ENCODE peak calls at places on chromosomes 3 and 15, in nine cellular contexts. One of them, this sample, is unnamed.

GRCh38 chr3:55160241-55160877 is 232.5 kb upstream of the LRTM1 start:
- DNase-seq in GM12878: peak
- DNase-seq in tibial nerve: no peak
- DNase-seq in H1: no peak
- DNase-seq in transverse colon: peak
- DNase-seq in A549: no peak
- DNase-seq in HepG2: no peak
- DNase-seq in sigmoid colon: no peak
- DNase-seq in ovary: no peak
- DNase-seq in this sample: no peak

GRCh38 chr3:152574461-152575079 is 260.4 kb upstream of the P2RY1 start:
- DNase-seq in transverse colon: peak
- DNase-seq in ovary: peak
- DNase-seq in A549: peak
- DNase-seq in GM12878: peak
- DNase-seq in tibial nerve: peak
- DNase-seq in sigmoid colon: no peak
- DNase-seq in HepG2: peak
- DNase-seq in H1: no peak
- DNase-seq in this sample: no peak

GRCh38 chr15:31024330-31024729 is 32.9 kb upstream of the MTMR10 start:
- DNase-seq in ovary: no peak
- DNase-seq in A549: peak
- DNase-seq in H1: peak
- DNase-seq in transverse colon: no peak
- DNase-seq in tibial nerve: no peak
- DNase-seq in sigmoid colon: no peak
- DNase-seq in GM12878: no peak
- DNase-seq in HepG2: peak
- DNase-seq in this sample: no peak

GRCh38 chr3:27567251-27567650 is 83.1 kb upstream of the SLC4A7 start:
- DNase-seq in A549: no peak
- DNase-seq in GM12878: no peak
- DNase-seq in tibial nerve: no peak
- DNase-seq in sigmoid colon: no peak
- DNase-seq in transverse colon: no peak
- DNase-seq in ovary: no peak
- DNase-seq in HepG2: no peak
- DNase-seq in H1: no peak
- DNase-seq in this sample: no peak

GRCh38 chr3:184981071-184981470 is 169.1 kb downstream of the VPS8 start:
- DNase-seq in H1: no peak
- DNase-seq in A549: no peak
- DNase-seq in tibial nerve: no peak
- DNase-seq in GM12878: no peak
- DNase-seq in ovary: no peak
- DNase-seq in HepG2: peak
- DNase-seq in sigmoid colon: no peak
- DNase-seq in transverse colon: peak
- DNase-seq in this sample: no peak

GRCh38 chr3:127064391-127065137 is 81.6 kb downstream of the PLXNA1 start:
- DNase-seq in H1: no peak
- DNase-seq in ovary: no peak
- DNase-seq in sigmoid colon: peak
- DNase-seq in tibial nerve: no peak
- DNase-seq in HepG2: no peak
- DNase-seq in GM12878: no peak
- DNase-seq in A549: no peak
- DNase-seq in transverse colon: no peak
- DNase-seq in this sample: no peak

GRCh38 chr3:48528754-48529153 is 24.8 kb upstream of the SHISA5 start:
- DNase-seq in GM12878: no peak
- DNase-seq in HepG2: no peak
- DNase-seq in ovary: no peak
- DNase-seq in sigmoid colon: no peak
- DNase-seq in transverse colon: no peak
- DNase-seq in tibial nerve: no peak
- DNase-seq in H1: no peak
- DNase-seq in A549: no peak
- DNase-seq in this sample: no peak

GRCh38 chr15:78265752-78266224 is 1.4 kb downstream of the DNAJA4 start:
- DNase-seq in transverse colon: no peak
- DNase-seq in ovary: no peak
- DNase-seq in GM12878: no peak
- DNase-seq in HepG2: no peak
- DNase-seq in sigmoid colon: no peak
- DNase-seq in H1: no peak
- DNase-seq in tibial nerve: no peak
- DNase-seq in A549: no peak
- DNase-seq in this sample: no peak

GRCh38 chr3:151838574-151839312 is 24.8 kb downstream of the AADAC start:
- DNase-seq in A549: peak
- DNase-seq in tibial nerve: no peak
- DNase-seq in HepG2: peak
- DNase-seq in H1: no peak
- DNase-seq in transverse colon: peak
- DNase-seq in sigmoid colon: peak
- DNase-seq in GM12878: peak
- DNase-seq in ovary: peak
- DNase-seq in this sample: peak

GRCh38 chr15:84604804-84605203 is 4.0 kb downstream of the ZSCAN2 start:
- DNase-seq in ovary: no peak
- DNase-seq in HepG2: no peak
- DNase-seq in transverse colon: no peak
- DNase-seq in H1: no peak
- DNase-seq in A549: no peak
- DNase-seq in tibial nerve: no peak
- DNase-seq in GM12878: no peak
- DNase-seq in sigmoid colon: no peak
- DNase-seq in this sample: no peak

GRCh38 chr15:23497710-23498111 is 50.7 kb upstream of the GOLGA6L2 start:
- DNase-seq in sigmoid colon: no peak
- DNase-seq in transverse colon: no peak
- DNase-seq in GM12878: no peak
- DNase-seq in ovary: no peak
- DNase-seq in A549: peak
- DNase-seq in H1: no peak
- DNase-seq in HepG2: no peak
- DNase-seq in tibial nerve: no peak
- DNase-seq in this sample: no peak

GRCh38 chr3:101377796-101378195 is 57.4 kb upstream of the IMPG2 start:
- DNase-seq in transverse colon: no peak
- DNase-seq in GM12878: no peak
- DNase-seq in HepG2: no peak
- DNase-seq in H1: no peak
- DNase-seq in sigmoid colon: no peak
- DNase-seq in tibial nerve: no peak
- DNase-seq in A549: no peak
- DNase-seq in ovary: no peak
- DNase-seq in this sample: no peak

GRCh38 chr3:15851735-15852134 is 54.0 kb upstream of the ANKRD28 start:
- DNase-seq in sigmoid colon: no peak
- DNase-seq in H1: no peak
- DNase-seq in GM12878: no peak
- DNase-seq in HepG2: no peak
- DNase-seq in transverse colon: no peak
- DNase-seq in A549: no peak
- DNase-seq in ovary: no peak
- DNase-seq in tibial nerve: no peak
- DNase-seq in this sample: no peak

GRCh38 chr3:187368251-187368733 is at the start of gene RTP4:
- DNase-seq in tibial nerve: no peak
- DNase-seq in sigmoid colon: no peak
- DNase-seq in HepG2: peak
- DNase-seq in A549: no peak
- DNase-seq in GM12878: peak
- DNase-seq in ovary: no peak
- DNase-seq in transverse colon: no peak
- DNase-seq in H1: no peak
- DNase-seq in this sample: no peak

GRCh38 chr3:105518806-105519418 is 152.2 kb downstream of the ALCAM start:
- DNase-seq in A549: peak
- DNase-seq in sigmoid colon: no peak
- DNase-seq in HepG2: peak
- DNase-seq in tibial nerve: no peak
- DNase-seq in GM12878: peak
- DNase-seq in transverse colon: no peak
- DNase-seq in H1: no peak
- DNase-seq in ovary: no peak
- DNase-seq in this sample: no peak

GRCh38 chr3:50623840-50624474 is 7.0 kb downstream of the MAPKAPK3 start:
- DNase-seq in tibial nerve: no peak
- DNase-seq in HepG2: no peak
- DNase-seq in transverse colon: no peak
- DNase-seq in ovary: no peak
- DNase-seq in H1: no peak
- DNase-seq in GM12878: no peak
- DNase-seq in A549: no peak
- DNase-seq in sigmoid colon: no peak
- DNase-seq in this sample: no peak

GRCh38 chr3:129226374-129226773 is 23.0 kb upstream of the COPG1 start:
- DNase-seq in sigmoid colon: peak
- DNase-seq in ovary: no peak
- DNase-seq in A549: peak
- DNase-seq in HepG2: no peak
- DNase-seq in transverse colon: peak
- DNase-seq in GM12878: no peak
- DNase-seq in tibial nerve: no peak
- DNase-seq in H1: no peak
- DNase-seq in this sample: peak

GRCh38 chr3:48599509-48600285 is 4.6 kb upstream of the COL7A1 start:
- DNase-seq in ovary: no peak
- DNase-seq in GM12878: no peak
- DNase-seq in A549: no peak
- DNase-seq in tibial nerve: no peak
- DNase-seq in transverse colon: no peak
- DNase-seq in H1: no peak
- DNase-seq in HepG2: no peak
- DNase-seq in sigmoid colon: no peak
- DNase-seq in this sample: no peak

GRCh38 chr15:85404922-85405293 is 24.5 kb downstream of the AKAP13 start:
- DNase-seq in transverse colon: no peak
- DNase-seq in sigmoid colon: no peak
- DNase-seq in H1: no peak
- DNase-seq in GM12878: no peak
- DNase-seq in HepG2: no peak
- DNase-seq in A549: no peak
- DNase-seq in tibial nerve: no peak
- DNase-seq in ovary: no peak
- DNase-seq in this sample: no peak

GRCh38 chr3:172653004-172653403 is 57.9 kb downstream of the NCEH1 start:
- DNase-seq in H1: no peak
- DNase-seq in HepG2: no peak
- DNase-seq in GM12878: no peak
- DNase-seq in tibial nerve: no peak
- DNase-seq in ovary: no peak
- DNase-seq in A549: no peak
- DNase-seq in sigmoid colon: no peak
- DNase-seq in transverse colon: no peak
- DNase-seq in this sample: no peak

GRCh38 chr15:89138999-89139612 is 50.9 kb downstream of the ABHD2 start:
- DNase-seq in tibial nerve: no peak
- DNase-seq in GM12878: no peak
- DNase-seq in A549: no peak
- DNase-seq in ovary: no peak
- DNase-seq in HepG2: peak
- DNase-seq in sigmoid colon: no peak
- DNase-seq in H1: no peak
- DNase-seq in transverse colon: no peak
- DNase-seq in this sample: no peak
- H3K27ac ChIP-seq in tibial nerve: no peak
- H3K27ac ChIP-seq in GM12878: no peak
- H3K27ac ChIP-seq in A549: peak
- H3K27ac ChIP-seq in ovary: no peak
- H3K27ac ChIP-seq in HepG2: peak
- H3K27ac ChIP-seq in sigmoid colon: peak
- H3K27ac ChIP-seq in H1: no peak
- H3K27ac ChIP-seq in transverse colon: no peak
- H3K27ac ChIP-seq in this sample: peak

GRCh38 chr15:66024998-66025397 is 155.7 kb downstream of the RAB11A start:
- DNase-seq in transverse colon: no peak
- DNase-seq in sigmoid colon: no peak
- DNase-seq in GM12878: no peak
- DNase-seq in H1: no peak
- DNase-seq in tibial nerve: no peak
- DNase-seq in HepG2: no peak
- DNase-seq in ovary: no peak
- DNase-seq in A549: no peak
- DNase-seq in this sample: no peak
- TF ChIP-seq EP300 in transverse colon: no peak
- TF ChIP-seq EP300 in sigmoid colon: no peak
- TF ChIP-seq EP300 in GM12878: no peak
- TF ChIP-seq EP300 in H1: no peak
- TF ChIP-seq EP300 in tibial nerve: no peak
- TF ChIP-seq EP300 in HepG2: no peak
- TF ChIP-seq EP300 in ovary: no peak
- TF ChIP-seq EP300 in A549: no peak
- TF ChIP-seq EP300 in this sample: no peak

DNA sequence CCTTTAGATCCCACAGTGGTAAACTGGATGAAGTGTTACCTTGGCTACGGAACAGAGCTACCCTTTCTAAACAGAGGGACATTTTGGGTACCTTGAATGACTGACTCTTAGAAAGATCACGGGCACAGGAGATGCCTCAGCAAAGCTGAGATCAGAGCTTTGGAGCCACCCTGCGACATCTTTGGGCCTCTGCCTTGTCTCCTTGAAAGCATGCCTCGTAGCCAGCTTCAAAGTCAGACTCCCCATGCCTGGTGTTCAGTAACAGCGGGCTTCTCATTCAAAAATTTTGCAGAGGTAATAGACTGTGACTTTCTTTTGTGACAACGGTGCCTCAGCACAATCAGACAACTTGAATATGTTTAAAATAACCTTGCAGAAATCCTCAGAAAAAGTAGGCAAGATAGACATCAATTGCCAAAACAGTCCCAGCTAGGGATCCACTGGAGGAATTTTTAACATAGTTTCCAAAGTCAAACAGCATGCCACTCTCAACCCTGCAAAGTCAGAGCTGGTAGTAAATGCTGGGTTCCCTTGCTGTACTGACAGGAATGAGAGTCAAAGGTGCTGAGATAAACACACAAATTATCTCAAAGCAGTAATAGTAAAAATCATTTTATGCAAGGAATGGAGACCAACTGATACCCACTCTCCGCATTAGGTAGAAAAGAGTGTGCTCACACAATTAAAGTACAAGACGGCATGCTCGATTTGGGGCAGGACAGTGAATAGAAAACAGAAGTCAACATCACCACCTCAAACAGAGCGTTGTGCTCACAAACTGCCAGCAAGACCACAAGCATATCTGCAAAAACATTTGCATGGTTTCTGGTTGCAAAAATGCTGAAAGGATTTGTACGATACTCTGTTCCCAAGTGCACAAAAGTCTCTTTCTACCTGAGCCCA is 82.1 kb downstream of the MYO1E start:
- DNase-seq in ovary: no peak
- DNase-seq in tibial nerve: no peak
- DNase-seq in A549: no peak
- DNase-seq in H1: no peak
- DNase-seq in HepG2: no peak
- DNase-seq in sigmoid colon: no peak
- DNase-seq in transverse colon: no peak
- DNase-seq in GM12878: no peak
- DNase-seq in this sample: no peak
- TF ChIP-seq POLR2A in ovary: no peak
- TF ChIP-seq POLR2A in tibial nerve: no peak
- TF ChIP-seq POLR2A in A549: no peak
- TF ChIP-seq POLR2A in H1: no peak
- TF ChIP-seq POLR2A in HepG2: no peak
- TF ChIP-seq POLR2A in sigmoid colon: no peak
- TF ChIP-seq POLR2A in transverse colon: no peak
- TF ChIP-seq POLR2A in GM12878: no peak
- TF ChIP-seq POLR2A in this sample: no peak

GRCh38 chr3:18424213-18424861 is 802 bp downstream of the SATB1 start:
- DNase-seq in tibial nerve: no peak
- DNase-seq in HepG2: no peak
- DNase-seq in transverse colon: peak
- DNase-seq in ovary: no peak
- DNase-seq in A549: no peak
- DNase-seq in H1: no peak
- DNase-seq in sigmoid colon: peak
- DNase-seq in GM12878: no peak
- DNase-seq in this sample: peak
- H3K27ac ChIP-seq in tibial nerve: peak
- H3K27ac ChIP-seq in HepG2: no peak
- H3K27ac ChIP-seq in transverse colon: peak
- H3K27ac ChIP-seq in ovary: peak
- H3K27ac ChIP-seq in A549: peak
- H3K27ac ChIP-seq in H1: no peak
- H3K27ac ChIP-seq in sigmoid colon: peak
- H3K27ac ChIP-seq in GM12878: no peak
- H3K27ac ChIP-seq in this sample: peak

This sample was measured in upper lobe of left lung.